ENCODE peak calls at places on chromosomes 6 and 20, in ten cellular contexts. One of them, this sample, is unnamed.

GRCh38 chr6:133610271-133610840 is 278.6 kb upstream of the TCF21 start:
- DNase-seq in RWPE1: no peak
- DNase-seq in NCI-H2081: no peak
- DNase-seq in body of pancreas: no peak
- DNase-seq in GM04503: no peak
- DNase-seq in IMR-90: peak
- DNase-seq in astrocyte of the cerebellum: no peak
- DNase-seq in stimulated activated CD4-positive, alpha-beta T cell treated with anti-CD3 and anti-CD28 coated beads, Interleukin-12 subunit alpha, Interleukin-12 subunit beta, amount 100 ng/mL, for 48 hours: no peak
- DNase-seq in stimulated activated CD8-positive, alpha-beta memory T cell treated with anti-CD3 and anti-CD28 coated beads, Interleukin-7, amount 100 ng/mL, for 1 hour: no peak
- DNase-seq in mesothelial cell of epicardium: no peak
- DNase-seq in this sample: no peak

GRCh38 chr6:64489760-64490159 is 854.2 kb downstream of the PHF3 start:
- DNase-seq in RWPE1: no peak
- DNase-seq in NCI-H2081: peak
- DNase-seq in body of pancreas: no peak
- DNase-seq in GM04503: no peak
- DNase-seq in IMR-90: no peak
- DNase-seq in astrocyte of the cerebellum: no peak
- DNase-seq in stimulated activated CD4-positive, alpha-beta T cell treated with anti-CD3 and anti-CD28 coated beads, Interleukin-12 subunit alpha, Interleukin-12 subunit beta, amount 100 ng/mL, for 48 hours: no peak
- DNase-seq in stimulated activated CD8-positive, alpha-beta memory T cell treated with anti-CD3 and anti-CD28 coated beads, Interleukin-7, amount 100 ng/mL, for 1 hour: no peak
- DNase-seq in mesothelial cell of epicardium: no peak
- DNase-seq in this sample: no peak

GRCh38 chr6:160927416-160927815 is 64.2 kb upstream of the MAP3K4 start:
- DNase-seq in RWPE1: no peak
- DNase-seq in NCI-H2081: no peak
- DNase-seq in body of pancreas: no peak
- DNase-seq in GM04503: no peak
- DNase-seq in IMR-90: no peak
- DNase-seq in astrocyte of the cerebellum: no peak
- DNase-seq in stimulated activated CD4-positive, alpha-beta T cell treated with anti-CD3 and anti-CD28 coated beads, Interleukin-12 subunit alpha, Interleukin-12 subunit beta, amount 100 ng/mL, for 48 hours: no peak
- DNase-seq in stimulated activated CD8-positive, alpha-beta memory T cell treated with anti-CD3 and anti-CD28 coated beads, Interleukin-7, amount 100 ng/mL, for 1 hour: no peak
- DNase-seq in mesothelial cell of epicardium: no peak
- DNase-seq in this sample: no peak

GRCh38 chr6:82017773-82018172 is 229.8 kb downstream of the IBTK start:
- DNase-seq in RWPE1: no peak
- DNase-seq in NCI-H2081: no peak
- DNase-seq in body of pancreas: no peak
- DNase-seq in GM04503: no peak
- DNase-seq in IMR-90: no peak
- DNase-seq in astrocyte of the cerebellum: no peak
- DNase-seq in stimulated activated CD4-positive, alpha-beta T cell treated with anti-CD3 and anti-CD28 coated beads, Interleukin-12 subunit alpha, Interleukin-12 subunit beta, amount 100 ng/mL, for 48 hours: no peak
- DNase-seq in stimulated activated CD8-positive, alpha-beta memory T cell treated with anti-CD3 and anti-CD28 coated beads, Interleukin-7, amount 100 ng/mL, for 1 hour: no peak
- DNase-seq in mesothelial cell of epicardium: no peak
- DNase-seq in this sample: no peak

GRCh38 chr6:44642345-44642744 is 254.8 kb downstream of the CDC5L start:
- DNase-seq in RWPE1: no peak
- DNase-seq in NCI-H2081: no peak
- DNase-seq in body of pancreas: no peak
- DNase-seq in GM04503: no peak
- DNase-seq in IMR-90: no peak
- DNase-seq in astrocyte of the cerebellum: no peak
- DNase-seq in stimulated activated CD4-positive, alpha-beta T cell treated with anti-CD3 and anti-CD28 coated beads, Interleukin-12 subunit alpha, Interleukin-12 subunit beta, amount 100 ng/mL, for 48 hours: no peak
- DNase-seq in stimulated activated CD8-positive, alpha-beta memory T cell treated with anti-CD3 and anti-CD28 coated beads, Interleukin-7, amount 100 ng/mL, for 1 hour: no peak
- DNase-seq in mesothelial cell of epicardium: no peak
- DNase-seq in this sample: no peak

GRCh38 chr6:111559193-111560097 is 46.2 kb downstream of the TRAF3IP2 start:
- DNase-seq in RWPE1: no peak
- DNase-seq in NCI-H2081: peak
- DNase-seq in body of pancreas: peak
- DNase-seq in GM04503: peak
- DNase-seq in IMR-90: no peak
- DNase-seq in astrocyte of the cerebellum: no peak
- DNase-seq in stimulated activated CD4-positive, alpha-beta T cell treated with anti-CD3 and anti-CD28 coated beads, Interleukin-12 subunit alpha, Interleukin-12 subunit beta, amount 100 ng/mL, for 48 hours: no peak
- DNase-seq in stimulated activated CD8-positive, alpha-beta memory T cell treated with anti-CD3 and anti-CD28 coated beads, Interleukin-7, amount 100 ng/mL, for 1 hour: no peak
- DNase-seq in mesothelial cell of epicardium: no peak
- DNase-seq in this sample: no peak

GRCh38 chr20:37273988-37274387 is 12.4 kb upstream of the GHRH start:
- DNase-seq in RWPE1: no peak
- DNase-seq in NCI-H2081: no peak
- DNase-seq in body of pancreas: no peak
- DNase-seq in GM04503: no peak
- DNase-seq in IMR-90: no peak
- DNase-seq in astrocyte of the cerebellum: no peak
- DNase-seq in stimulated activated CD4-positive, alpha-beta T cell treated with anti-CD3 and anti-CD28 coated beads, Interleukin-12 subunit alpha, Interleukin-12 subunit beta, amount 100 ng/mL, for 48 hours: no peak
- DNase-seq in stimulated activated CD8-positive, alpha-beta memory T cell treated with anti-CD3 and anti-CD28 coated beads, Interleukin-7, amount 100 ng/mL, for 1 hour: no peak
- DNase-seq in mesothelial cell of epicardium: no peak
- DNase-seq in this sample: no peak

GRCh38 chr6:46090115-46091079 is 39.4 kb upstream of the ENPP4 start:
- DNase-seq in RWPE1: peak
- DNase-seq in NCI-H2081: peak
- DNase-seq in body of pancreas: peak
- DNase-seq in GM04503: no peak
- DNase-seq in IMR-90: peak
- DNase-seq in astrocyte of the cerebellum: peak
- DNase-seq in stimulated activated CD4-positive, alpha-beta T cell treated with anti-CD3 and anti-CD28 coated beads, Interleukin-12 subunit alpha, Interleukin-12 subunit beta, amount 100 ng/mL, for 48 hours: peak
- DNase-seq in stimulated activated CD8-positive, alpha-beta memory T cell treated with anti-CD3 and anti-CD28 coated beads, Interleukin-7, amount 100 ng/mL, for 1 hour: peak
- DNase-seq in mesothelial cell of epicardium: peak
- DNase-seq in this sample: peak

GRCh38 chr6:157649311-157650260 is 173.5 kb upstream of the SNX9 start:
- DNase-seq in RWPE1: no peak
- DNase-seq in NCI-H2081: peak
- DNase-seq in body of pancreas: peak
- DNase-seq in GM04503: no peak
- DNase-seq in IMR-90: no peak
- DNase-seq in astrocyte of the cerebellum: no peak
- DNase-seq in stimulated activated CD4-positive, alpha-beta T cell treated with anti-CD3 and anti-CD28 coated beads, Interleukin-12 subunit alpha, Interleukin-12 subunit beta, amount 100 ng/mL, for 48 hours: no peak
- DNase-seq in stimulated activated CD8-positive, alpha-beta memory T cell treated with anti-CD3 and anti-CD28 coated beads, Interleukin-7, amount 100 ng/mL, for 1 hour: no peak
- DNase-seq in mesothelial cell of epicardium: no peak
- DNase-seq in this sample: no peak

GRCh38 chr6:51855310-51856082 is 231.9 kb downstream of the PKHD1 start:
- DNase-seq in RWPE1: peak
- DNase-seq in NCI-H2081: peak
- DNase-seq in body of pancreas: peak
- DNase-seq in GM04503: peak
- DNase-seq in IMR-90: peak
- DNase-seq in astrocyte of the cerebellum: peak
- DNase-seq in stimulated activated CD4-positive, alpha-beta T cell treated with anti-CD3 and anti-CD28 coated beads, Interleukin-12 subunit alpha, Interleukin-12 subunit beta, amount 100 ng/mL, for 48 hours: peak
- DNase-seq in stimulated activated CD8-positive, alpha-beta memory T cell treated with anti-CD3 and anti-CD28 coated beads, Interleukin-7, amount 100 ng/mL, for 1 hour: no peak
- DNase-seq in mesothelial cell of epicardium: no peak
- DNase-seq in this sample: no peak

GRCh38 chr20:61301995-61302525 is 50.0 kb downstream of the CDH4 start:
- DNase-seq in RWPE1: no peak
- DNase-seq in NCI-H2081: no peak
- DNase-seq in body of pancreas: no peak
- DNase-seq in GM04503: no peak
- DNase-seq in IMR-90: no peak
- DNase-seq in astrocyte of the cerebellum: no peak
- DNase-seq in stimulated activated CD4-positive, alpha-beta T cell treated with anti-CD3 and anti-CD28 coated beads, Interleukin-12 subunit alpha, Interleukin-12 subunit beta, amount 100 ng/mL, for 48 hours: no peak
- DNase-seq in stimulated activated CD8-positive, alpha-beta memory T cell treated with anti-CD3 and anti-CD28 coated beads, Interleukin-7, amount 100 ng/mL, for 1 hour: no peak
- DNase-seq in mesothelial cell of epicardium: no peak
- DNase-seq in this sample: no peak

GRCh38 chr20:58579069-58579818 is 64.0 kb upstream of the APCDD1L start:
- DNase-seq in RWPE1: no peak
- DNase-seq in NCI-H2081: no peak
- DNase-seq in body of pancreas: no peak
- DNase-seq in GM04503: no peak
- DNase-seq in IMR-90: no peak
- DNase-seq in astrocyte of the cerebellum: no peak
- DNase-seq in stimulated activated CD4-positive, alpha-beta T cell treated with anti-CD3 and anti-CD28 coated beads, Interleukin-12 subunit alpha, Interleukin-12 subunit beta, amount 100 ng/mL, for 48 hours: no peak
- DNase-seq in stimulated activated CD8-positive, alpha-beta memory T cell treated with anti-CD3 and anti-CD28 coated beads, Interleukin-7, amount 100 ng/mL, for 1 hour: no peak
- DNase-seq in mesothelial cell of epicardium: no peak
- DNase-seq in this sample: no peak

GRCh38 chr20:16385891-16386290 is 187.4 kb downstream of the KIF16B start:
- DNase-seq in RWPE1: no peak
- DNase-seq in NCI-H2081: no peak
- DNase-seq in body of pancreas: no peak
- DNase-seq in GM04503: no peak
- DNase-seq in IMR-90: no peak
- DNase-seq in astrocyte of the cerebellum: no peak
- DNase-seq in stimulated activated CD4-positive, alpha-beta T cell treated with anti-CD3 and anti-CD28 coated beads, Interleukin-12 subunit alpha, Interleukin-12 subunit beta, amount 100 ng/mL, for 48 hours: no peak
- DNase-seq in stimulated activated CD8-positive, alpha-beta memory T cell treated with anti-CD3 and anti-CD28 coated beads, Interleukin-7, amount 100 ng/mL, for 1 hour: no peak
- DNase-seq in mesothelial cell of epicardium: no peak
- DNase-seq in this sample: no peak